ENCODE peak calls at places on chromosomes 3 and 15, in five cellular contexts. R is suprapubic skin, V is dorsolateral prefrontal cortex, Z is uterus, I is stomach. K is an unnamed sample. For H3K27me3, the result is how much of the 10 kb centered on the place peaks cover.

GRCh38 chr15:36658321-36658720 is 78.9 kb downstream of the CDIN1 start:
- DNase-seq in R (no peak), V (no peak), Z (no peak), I (no peak), K (no peak)

GRCh38 chr3:47578691-47579632 is at the start of gene CSPG5:
- DNase-seq in R (no peak), V (peak), Z (no peak), I (no peak), K (no peak)

GRCh38 chr3:142888484-142889262 is at the start of gene PCOLCE2:
- DNase-seq in R (no peak), V (no peak), Z (no peak), I (no peak), K (no peak)

GRCh38 chr3:78029775-78030174 is 989.9 kb downstream of the ROBO2 start:
- DNase-seq in R (no peak), V (no peak), Z (no peak), I (no peak), K (no peak)

GRCh38 chr15:47685141-47685870 is 32.0 kb upstream of the SEMA6D start:
- DNase-seq in R (no peak), V (no peak), Z (no peak), I (no peak), K (no peak)

GRCh38 chr15:98177950-98178848 is 217.7 kb downstream of the ARRDC4 start:
- DNase-seq in R (no peak), V (peak), Z (peak), I (peak), K (no peak)

GRCh38 chr3:45078910-45079522 is 52.9 kb downstream of the CLEC3B start:
- DNase-seq in R (no peak), V (no peak), Z (no peak), I (peak), K (no peak)

GRCh38 chr3:38563070-38563901 is 67.1 kb downstream of the EXOG start:
- DNase-seq in R (no peak), V (no peak), Z (no peak), I (no peak), K (no peak)

DNA sequence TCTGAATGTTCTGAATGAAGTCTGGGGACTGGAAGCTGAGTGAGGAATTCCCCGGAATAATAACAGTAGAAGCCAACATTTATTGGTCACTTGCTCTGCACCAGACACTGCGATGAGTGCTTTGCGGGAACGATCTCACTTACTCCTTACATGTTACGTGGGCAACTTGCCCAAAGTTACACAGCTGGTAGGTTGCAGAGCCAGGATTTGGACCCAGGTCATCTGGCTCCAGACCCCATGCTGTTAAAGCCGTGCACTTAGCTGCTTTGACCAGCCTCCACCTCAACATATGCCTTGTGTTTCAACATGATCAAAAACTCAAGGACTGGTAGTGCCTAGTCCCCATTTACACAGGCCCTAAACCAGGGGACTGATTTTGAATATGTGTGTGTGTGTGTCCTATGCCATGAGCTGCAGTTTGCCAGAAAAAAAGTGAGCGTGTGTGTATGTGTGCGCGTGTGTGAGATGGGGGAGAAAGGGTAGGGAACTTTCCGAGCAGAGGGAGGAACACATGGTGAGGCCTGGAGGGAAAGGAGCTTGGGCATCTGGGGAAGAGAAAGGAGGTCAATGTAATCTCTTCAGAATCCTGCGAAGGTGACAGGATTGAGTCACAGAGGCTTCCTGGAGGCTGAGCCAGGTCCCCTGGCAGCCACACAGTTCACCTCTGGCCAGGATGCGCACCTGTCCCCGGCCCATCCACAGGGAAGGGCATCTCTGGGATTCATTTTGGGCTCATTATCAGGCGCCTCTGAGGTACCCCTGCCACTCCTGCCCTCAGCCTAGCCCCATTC is 28.9 kb downstream of the LINGO1 start:
- DNase-seq in R (no peak), V (no peak), Z (no peak), I (no peak), K (no peak)
- H3K27me3 ChIP-seq in R (under half), V (under half), Z (under half), I (under half), K (under half)

GRCh38 chr3:67531149-67532101 is 123.0 kb downstream of the SUCLG2 start:
- DNase-seq in R (no peak), V (no peak), Z (no peak), I (no peak), K (no peak)

GRCh38 chr3:67534594-67534993 is 119.8 kb downstream of the SUCLG2 start:
- DNase-seq in R (no peak), V (no peak), Z (no peak), I (no peak), K (no peak)

GRCh38 chr3:67529915-67530314 is 124.5 kb downstream of the SUCLG2 start:
- DNase-seq in R (no peak), V (no peak), Z (no peak), I (no peak), K (no peak)

GRCh38 chr3:67526246-67526645 is 128.2 kb downstream of the SUCLG2 start:
- DNase-seq in R (no peak), V (no peak), Z (no peak), I (no peak), K (no peak)

DNA sequence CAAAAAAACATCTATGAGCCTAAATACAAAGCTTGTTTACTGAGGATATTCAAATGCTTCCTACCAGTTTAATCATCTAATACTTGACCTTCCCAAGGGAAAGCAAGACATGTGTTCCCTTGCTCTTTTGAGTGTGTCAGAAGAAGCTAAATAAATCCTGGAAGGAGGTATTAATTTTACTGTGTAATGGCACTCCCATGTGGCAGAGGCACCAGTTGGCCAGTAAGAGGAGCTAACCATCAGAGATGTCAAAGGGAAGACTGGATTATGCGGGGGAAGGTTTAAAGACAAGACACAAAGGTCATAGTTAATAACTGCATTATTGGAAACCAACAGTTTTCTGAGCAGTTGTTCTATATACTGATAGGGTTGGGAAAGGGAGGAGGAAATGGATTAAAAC is 125.1 kb downstream of the SUCLG2 start:
- DNase-seq in R (no peak), V (no peak), Z (no peak), I (no peak), K (no peak)
- TF ChIP-seq CTCF in R (no peak), V (no peak), Z (no peak), I (no peak), K (no peak)

GRCh38 chr3:101084404-101084803 is 91.2 kb upstream of the ABI3BP start:
- DNase-seq in R (no peak), V (no peak), Z (no peak), I (no peak), K (no peak)
- H3K4me3 ChIP-seq in R (no peak), V (no peak), Z (no peak), I (no peak), K (no peak)

DNA sequence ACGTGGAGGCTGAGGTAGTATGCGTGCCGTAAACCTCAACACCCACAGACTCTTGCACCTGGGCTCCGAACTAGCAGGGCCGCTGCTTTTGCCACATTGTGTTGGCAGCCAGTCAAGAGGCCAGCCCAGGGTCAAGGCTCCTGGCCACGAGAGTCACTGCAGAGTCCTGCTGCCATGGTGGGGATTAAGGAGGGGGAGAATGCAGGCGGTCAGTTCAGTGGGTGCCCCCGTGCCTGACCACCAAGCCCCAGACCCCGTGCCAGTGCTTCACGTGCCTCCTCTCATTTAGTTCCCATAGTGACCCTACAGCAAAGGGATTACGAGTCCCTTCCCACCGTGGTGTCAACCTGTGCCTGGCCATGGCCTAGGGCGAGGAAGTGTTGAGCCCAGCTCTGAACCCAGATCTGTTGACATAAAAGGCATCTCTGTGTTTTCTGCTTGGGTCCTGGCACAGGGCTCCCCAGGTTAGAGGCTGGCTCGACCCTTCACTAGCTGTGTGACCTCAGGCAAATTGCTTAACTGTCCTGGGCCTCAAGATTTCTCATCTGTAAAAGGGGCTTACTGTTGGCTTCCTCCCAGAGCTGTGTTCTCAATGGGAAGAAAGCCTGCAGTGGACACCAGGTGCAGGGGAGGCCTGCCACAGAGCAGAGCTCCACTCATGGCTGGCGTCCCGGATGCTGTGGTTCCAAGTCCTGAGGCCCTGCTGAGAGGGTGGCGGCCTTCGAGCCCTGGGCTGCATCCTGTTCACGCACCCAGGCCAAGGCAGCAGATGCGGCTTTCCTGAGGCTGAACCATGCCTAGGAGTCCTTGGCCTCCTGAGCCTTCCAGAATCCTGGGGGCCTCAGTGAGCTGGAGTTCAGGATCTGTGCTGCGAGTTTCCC is 32.8 kb downstream of the FBLN2 start:
- DNase-seq in R (peak), V (no peak), Z (no peak), I (no peak), K (no peak)
- H3K27me3 ChIP-seq in R (under half), V (under half), Z (under half), I (under half), K (under half)

GRCh38 chr3:65915477-65915876 is 123.2 kb downstream of the MAGI1 start:
- DNase-seq in R (no peak), V (no peak), Z (no peak), I (no peak), K (no peak)

GRCh38 chr3:65914740-65915366 is 123.9 kb downstream of the MAGI1 start:
- DNase-seq in R (no peak), V (no peak), Z (no peak), I (no peak), K (no peak)

GRCh38 chr3:65912647-65913046 is 126.1 kb downstream of the MAGI1 start:
- DNase-seq in R (no peak), V (no peak), Z (no peak), I (no peak), K (no peak)

GRCh38 chr3:65908588-65908987 is 130.1 kb downstream of the MAGI1 start:
- DNase-seq in R (no peak), V (no peak), Z (no peak), I (no peak), K (no peak)

GRCh38 chr3:65914032-65914739 is 124.5 kb downstream of the MAGI1 start:
- DNase-seq in R (no peak), V (peak), Z (no peak), I (no peak), K (no peak)
- TF ChIP-seq CTCF in R (no peak), V (peak), Z (no peak), I (no peak), K (no peak)

DNA sequence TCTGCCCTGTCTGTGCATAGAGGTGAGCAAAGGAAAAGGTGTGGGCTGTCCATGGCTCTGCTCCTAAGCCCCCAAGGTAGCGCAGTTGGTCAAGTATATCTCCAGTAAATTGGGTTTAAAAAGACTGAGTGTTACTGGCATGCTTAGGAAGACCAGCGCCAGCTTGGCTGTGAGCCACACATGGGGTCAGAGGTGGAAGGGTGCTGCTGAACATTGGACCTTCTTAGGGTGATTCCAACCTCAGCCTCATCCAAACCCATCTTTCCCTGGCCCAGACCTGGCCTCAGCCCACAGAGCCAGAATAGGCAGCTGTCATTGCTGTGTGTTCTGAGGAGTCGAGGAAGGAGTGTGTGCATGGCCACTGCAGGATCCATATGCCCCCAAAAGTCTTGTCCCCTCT is 5.6 kb downstream of the IL17RE start:
- DNase-seq in R (no peak), V (no peak), Z (no peak), I (no peak), K (no peak)
- H3K4me3 ChIP-seq in R (no peak), V (no peak), Z (no peak), I (no peak), K (no peak)

K was measured in esophagus squamous epithelium.